ENCODE peak calls at places on chromosomes 1 and 21, in nine cellular contexts. Y, N, X, T, P, F, C, L and M are unnamed samples.

GRCh38 chr21:34761758-34762330 is 93.0 kb downstream of the CLIC6 start:
- DNase-seq in T (no peak), N (no peak), L (no peak), X (no peak), C (no peak), P (no peak), F (no peak), Y (no peak), M (no peak)

GRCh38 chr1:18901952-18902522 is 318 bp downstream of the ALDH4A1 start:
- DNase-seq in L (no peak), F (no peak), X (no peak), N (no peak), P (peak; percentile 52), T (peak; percentile 45), Y (no peak), C (no peak), M (no peak)

GRCh38 chr1:10598088-10598712 is 123.5 kb downstream of the PEX14 start:
- DNase-seq in X (no peak), N (peak; percentile 52), P (no peak), Y (no peak), F (peak; percentile 2), C (no peak), T (no peak), L (no peak), M (peak; percentile 60)

GRCh38 chr1:35557118-35557610 is at the start of gene KIAA0319L:
- DNase-seq in F (peak; percentile 94), C (peak; percentile 92), Y (peak; percentile 87), L (peak; percentile 91), X (no peak), N (peak; percentile 81), T (peak; percentile 93), P (peak; percentile 91), M (peak; percentile 87)

GRCh38 chr1:29640428-29640785 is 404.1 kb downstream of the PTPRU start:
- DNase-seq in X (no peak), P (no peak), L (no peak), T (no peak), Y (no peak), C (no peak), F (no peak), N (no peak), M (no peak)

GRCh38 chr1:1938613-1939295 is 19.7 kb upstream of the TMEM52 start:
- DNase-seq in F (no peak), N (no peak), C (no peak), X (no peak), Y (no peak), P (no peak), L (no peak), T (no peak), M (no peak)

GRCh38 chr1:60867782-60868181 is 214.6 kb upstream of the NFIA start:
- DNase-seq in P (no peak), N (no peak), C (no peak), Y (no peak), F (no peak), T (no peak), X (no peak), L (no peak), M (no peak)

GRCh38 chr1:39900662-39901485 is 843 bp downstream of the MYCL start:
- DNase-seq in P (peak; percentile 48), T (peak; percentile 54), L (peak; percentile 35), Y (peak; percentile 10), F (peak; percentile 25), N (no peak), C (no peak), X (no peak), M (no peak)

GRCh38 chr1:40637617-40638016 is 27.9 kb downstream of the RIMS3 start:
- DNase-seq in F (no peak), C (no peak), N (no peak), Y (no peak), L (no peak), T (no peak), P (no peak), X (no peak), M (no peak)

GRCh38 chr1:41917835-41918449 is 780 bp downstream of the HIVEP3 start:
- DNase-seq in F (peak; percentile 73), X (peak; percentile 22), N (peak; percentile 46), T (peak; percentile 54), L (peak; percentile 72), P (peak; percentile 47), Y (peak; percentile 59), C (peak; percentile 25), M (peak; percentile 23)

GRCh38 chr21:39850333-39850732 is 16.9 kb upstream of the PCP4 start:
- DNase-seq in P (no peak), L (no peak), N (no peak), Y (no peak), X (no peak), T (no peak), C (no peak), F (no peak), M (no peak)

GRCh38 chr1:147794570-147794969 is 34.2 kb upstream of the GJA5 start:
- DNase-seq in C (peak; percentile 38), P (no peak), Y (no peak), N (no peak), T (no peak), X (no peak), F (no peak), L (no peak), M (no peak)

GRCh38 chr1:115314765-115315164 is 23.3 kb downstream of the NGF start:
- DNase-seq in N (no peak), P (no peak), L (no peak), T (peak; percentile 75), X (no peak), Y (no peak), C (no peak), F (no peak), M (no peak)

GRCh38 chr21:45607021-45607921 is 36.3 kb upstream of the PCBP3 start:
- DNase-seq in F (no peak), P (no peak), L (no peak), T (no peak), N (no peak), X (no peak), Y (peak; percentile 64), C (no peak), M (no peak)

GRCh38 chr1:91011726-91012125 is 10.1 kb downstream of the ZNF644 start:
- DNase-seq in T (peak; percentile 39), C (no peak), L (no peak), X (no peak), N (no peak), Y (no peak), F (no peak), P (no peak), M (no peak)

GRCh38 chr21:28018741-28019669 is 973.7 kb downstream of the LTN1 start:
- DNase-seq in C (no peak), L (peak; percentile 33), X (no peak), N (peak; percentile 6), P (no peak), F (peak; percentile 19), Y (no peak), T (peak; percentile 24), M (peak; percentile 79)

GRCh38 chr21:42779431-42779861 is 99.9 kb downstream of the WDR4 start:
- DNase-seq in L (no peak), C (no peak), F (no peak), P (no peak), T (no peak), N (no peak), X (no peak), Y (no peak), M (no peak)

GRCh38 chr1:227170361-227171166 is 147.7 kb downstream of the CDC42BPA start:
- DNase-seq in T (peak; percentile 57), X (no peak), C (no peak), Y (no peak), L (no peak), F (no peak), N (no peak), P (no peak), M (no peak)

GRCh38 chr1:83318361-83318760 is 680.6 kb downstream of the TTLL7 start:
- DNase-seq in Y (no peak), T (peak; percentile 7), F (no peak), L (no peak), X (no peak), N (no peak), C (no peak), P (no peak), M (no peak)

GRCh38 chr1:39006726-39007645 is 15.9 kb downstream of the AKIRIN1 start:
- DNase-seq in F (no peak), Y (no peak), C (no peak), N (no peak), P (no peak), X (no peak), T (no peak), L (no peak), M (no peak)

GRCh38 chr21:46368533-46369285 is 44.8 kb downstream of the PCNT start:
- DNase-seq in P (peak; percentile 90), Y (peak; percentile 70), T (no peak), F (no peak), N (no peak), C (no peak), X (peak; percentile 20), L (no peak), M (no peak)

GRCh38 chr21:28793043-28793442 is 199.6 kb downstream of the LTN1 start:
- DNase-seq in X (no peak), T (peak; percentile 49), N (no peak), F (no peak), P (no peak), C (no peak), L (no peak), Y (no peak), M (peak; percentile 79)

GRCh38 chr1:24890861-24891260 is 39.2 kb downstream of the RUNX3 start:
- DNase-seq in P (no peak), T (no peak), Y (no peak), C (no peak), N (no peak), F (no peak), X (no peak), L (no peak), M (no peak)

GRCh38 chr1:63148825-63149645 is 173.3 kb upstream of the FOXD3 start:
- DNase-seq in N (peak; percentile 37), F (no peak), C (no peak), X (no peak), Y (peak; percentile 6), T (peak; percentile 60), L (no peak), P (peak; percentile 25), M (peak; percentile 87)

GRCh38 chr1:52435650-52436049 is 31.2 kb downstream of the PRPF38A start:
- DNase-seq in P (no peak), N (no peak), F (no peak), C (no peak), L (no peak), Y (no peak), X (no peak), T (no peak), M (no peak)

GRCh38 chr1:18929686-18930085 is 26.8 kb downstream of the IFFO2 start:
- DNase-seq in C (no peak), X (no peak), N (no peak), Y (no peak), L (no peak), F (no peak), P (no peak), T (peak; percentile 71), M (no peak)